ENCODE peak calls at places on chromosomes 16 and 17, in nine cellular contexts. One of them, this sample, is unnamed.

GRCh38 chr17:79201536-79202227 is 127.1 kb downstream of the ENGASE start:
- DNase-seq in HT1080: peak
- DNase-seq in stimulated activated CD4-positive, alpha-beta T cell treated with anti-CD3 and anti-CD28 coated beads, TNF-alpha, amount 100 ng/mL, for 1 hour: no peak
- DNase-seq in T-helper 2 cell: no peak
- DNase-seq in GF-D8: no peak
- DNase-seq in mucosa of gallbladder: no peak
- DNase-seq in GM23248: peak
- DNase-seq in left cardiac atrium: no peak
- DNase-seq in activated T-cell treated with anti-CD3 and anti-CD28 coated beads, Interleukin-2, amount 50 U/mL, for 4 hours: no peak
- DNase-seq in this sample: no peak

GRCh38 chr17:13638855-13639458 is 37.2 kb upstream of the HS3ST3A1 start:
- DNase-seq in HT1080: no peak
- DNase-seq in stimulated activated CD4-positive, alpha-beta T cell treated with anti-CD3 and anti-CD28 coated beads, TNF-alpha, amount 100 ng/mL, for 1 hour: no peak
- DNase-seq in T-helper 2 cell: no peak
- DNase-seq in GF-D8: no peak
- DNase-seq in mucosa of gallbladder: no peak
- DNase-seq in GM23248: peak
- DNase-seq in left cardiac atrium: no peak
- DNase-seq in activated T-cell treated with anti-CD3 and anti-CD28 coated beads, Interleukin-2, amount 50 U/mL, for 4 hours: no peak
- DNase-seq in this sample: no peak

GRCh38 chr17:74012465-74012864 is 191.0 kb upstream of the RPL38 start:
- DNase-seq in HT1080: no peak
- DNase-seq in stimulated activated CD4-positive, alpha-beta T cell treated with anti-CD3 and anti-CD28 coated beads, TNF-alpha, amount 100 ng/mL, for 1 hour: peak
- DNase-seq in T-helper 2 cell: no peak
- DNase-seq in GF-D8: no peak
- DNase-seq in mucosa of gallbladder: no peak
- DNase-seq in GM23248: no peak
- DNase-seq in left cardiac atrium: no peak
- DNase-seq in activated T-cell treated with anti-CD3 and anti-CD28 coated beads, Interleukin-2, amount 50 U/mL, for 4 hours: no peak
- DNase-seq in this sample: peak

GRCh38 chr17:71023631-71024030 is 854.3 kb downstream of the KCNJ2 start:
- DNase-seq in HT1080: no peak
- DNase-seq in stimulated activated CD4-positive, alpha-beta T cell treated with anti-CD3 and anti-CD28 coated beads, TNF-alpha, amount 100 ng/mL, for 1 hour: no peak
- DNase-seq in T-helper 2 cell: no peak
- DNase-seq in GF-D8: no peak
- DNase-seq in mucosa of gallbladder: no peak
- DNase-seq in GM23248: no peak
- DNase-seq in left cardiac atrium: no peak
- DNase-seq in activated T-cell treated with anti-CD3 and anti-CD28 coated beads, Interleukin-2, amount 50 U/mL, for 4 hours: no peak
- DNase-seq in this sample: no peak

GRCh38 chr16:31184888-31185287 is 4.9 kb downstream of the FUS start:
- DNase-seq in HT1080: no peak
- DNase-seq in stimulated activated CD4-positive, alpha-beta T cell treated with anti-CD3 and anti-CD28 coated beads, TNF-alpha, amount 100 ng/mL, for 1 hour: no peak
- DNase-seq in T-helper 2 cell: no peak
- DNase-seq in GF-D8: no peak
- DNase-seq in mucosa of gallbladder: no peak
- DNase-seq in GM23248: no peak
- DNase-seq in left cardiac atrium: no peak
- DNase-seq in activated T-cell treated with anti-CD3 and anti-CD28 coated beads, Interleukin-2, amount 50 U/mL, for 4 hours: no peak
- DNase-seq in this sample: no peak

GRCh38 chr16:554640-555413 is 5.4 kb upstream of the PRR35 start:
- DNase-seq in HT1080: no peak
- DNase-seq in stimulated activated CD4-positive, alpha-beta T cell treated with anti-CD3 and anti-CD28 coated beads, TNF-alpha, amount 100 ng/mL, for 1 hour: no peak
- DNase-seq in T-helper 2 cell: no peak
- DNase-seq in GF-D8: no peak
- DNase-seq in mucosa of gallbladder: no peak
- DNase-seq in GM23248: peak
- DNase-seq in left cardiac atrium: no peak
- DNase-seq in activated T-cell treated with anti-CD3 and anti-CD28 coated beads, Interleukin-2, amount 50 U/mL, for 4 hours: no peak
- DNase-seq in this sample: no peak

GRCh38 chr17:46013502-46014165 is 14.6 kb downstream of the STH start:
- DNase-seq in HT1080: no peak
- DNase-seq in stimulated activated CD4-positive, alpha-beta T cell treated with anti-CD3 and anti-CD28 coated beads, TNF-alpha, amount 100 ng/mL, for 1 hour: no peak
- DNase-seq in T-helper 2 cell: no peak
- DNase-seq in GF-D8: no peak
- DNase-seq in mucosa of gallbladder: no peak
- DNase-seq in GM23248: peak
- DNase-seq in left cardiac atrium: no peak
- DNase-seq in activated T-cell treated with anti-CD3 and anti-CD28 coated beads, Interleukin-2, amount 50 U/mL, for 4 hours: no peak
- DNase-seq in this sample: no peak

GRCh38 chr17:17071531-17072360 is 29.5 kb downstream of the MPRIP start:
- DNase-seq in HT1080: no peak
- DNase-seq in stimulated activated CD4-positive, alpha-beta T cell treated with anti-CD3 and anti-CD28 coated beads, TNF-alpha, amount 100 ng/mL, for 1 hour: no peak
- DNase-seq in T-helper 2 cell: no peak
- DNase-seq in GF-D8: no peak
- DNase-seq in mucosa of gallbladder: no peak
- DNase-seq in GM23248: no peak
- DNase-seq in left cardiac atrium: peak
- DNase-seq in activated T-cell treated with anti-CD3 and anti-CD28 coated beads, Interleukin-2, amount 50 U/mL, for 4 hours: no peak
- DNase-seq in this sample: no peak

GRCh38 chr16:86732621-86733297 is 154.4 kb downstream of the FOXL1 start:
- DNase-seq in HT1080: no peak
- DNase-seq in stimulated activated CD4-positive, alpha-beta T cell treated with anti-CD3 and anti-CD28 coated beads, TNF-alpha, amount 100 ng/mL, for 1 hour: no peak
- DNase-seq in T-helper 2 cell: no peak
- DNase-seq in GF-D8: no peak
- DNase-seq in mucosa of gallbladder: no peak
- DNase-seq in GM23248: peak
- DNase-seq in left cardiac atrium: no peak
- DNase-seq in activated T-cell treated with anti-CD3 and anti-CD28 coated beads, Interleukin-2, amount 50 U/mL, for 4 hours: no peak
- DNase-seq in this sample: no peak

GRCh38 chr17:78396436-78397335 is 18.2 kb downstream of the PGS1 start:
- DNase-seq in HT1080: no peak
- DNase-seq in stimulated activated CD4-positive, alpha-beta T cell treated with anti-CD3 and anti-CD28 coated beads, TNF-alpha, amount 100 ng/mL, for 1 hour: no peak
- DNase-seq in T-helper 2 cell: no peak
- DNase-seq in GF-D8: no peak
- DNase-seq in mucosa of gallbladder: no peak
- DNase-seq in GM23248: no peak
- DNase-seq in left cardiac atrium: peak
- DNase-seq in activated T-cell treated with anti-CD3 and anti-CD28 coated beads, Interleukin-2, amount 50 U/mL, for 4 hours: no peak
- DNase-seq in this sample: no peak

GRCh38 chr17:39612291-39612894 is 4.7 kb upstream of the NEUROD2 start:
- DNase-seq in HT1080: no peak
- DNase-seq in stimulated activated CD4-positive, alpha-beta T cell treated with anti-CD3 and anti-CD28 coated beads, TNF-alpha, amount 100 ng/mL, for 1 hour: no peak
- DNase-seq in T-helper 2 cell: no peak
- DNase-seq in GF-D8: no peak
- DNase-seq in mucosa of gallbladder: no peak
- DNase-seq in GM23248: no peak
- DNase-seq in left cardiac atrium: no peak
- DNase-seq in activated T-cell treated with anti-CD3 and anti-CD28 coated beads, Interleukin-2, amount 50 U/mL, for 4 hours: no peak
- DNase-seq in this sample: no peak

GRCh38 chr17:7886227-7887037 is 2.2 kb upstream of the CHD3 start:
- DNase-seq in HT1080: peak
- DNase-seq in stimulated activated CD4-positive, alpha-beta T cell treated with anti-CD3 and anti-CD28 coated beads, TNF-alpha, amount 100 ng/mL, for 1 hour: peak
- DNase-seq in T-helper 2 cell: peak
- DNase-seq in GF-D8: no peak
- DNase-seq in mucosa of gallbladder: no peak
- DNase-seq in GM23248: peak
- DNase-seq in left cardiac atrium: no peak
- DNase-seq in activated T-cell treated with anti-CD3 and anti-CD28 coated beads, Interleukin-2, amount 50 U/mL, for 4 hours: peak
- DNase-seq in this sample: peak

GRCh38 chr17:48579738-48580543 is 1.8 kb upstream of the HOXB4 start:
- DNase-seq in HT1080: no peak
- DNase-seq in stimulated activated CD4-positive, alpha-beta T cell treated with anti-CD3 and anti-CD28 coated beads, TNF-alpha, amount 100 ng/mL, for 1 hour: no peak
- DNase-seq in T-helper 2 cell: no peak
- DNase-seq in GF-D8: no peak
- DNase-seq in mucosa of gallbladder: no peak
- DNase-seq in GM23248: no peak
- DNase-seq in left cardiac atrium: no peak
- DNase-seq in activated T-cell treated with anti-CD3 and anti-CD28 coated beads, Interleukin-2, amount 50 U/mL, for 4 hours: no peak
- DNase-seq in this sample: no peak

GRCh38 chr16:4846503-4846900 is 586 bp downstream of the GLYR1 start:
- DNase-seq in HT1080: peak
- DNase-seq in stimulated activated CD4-positive, alpha-beta T cell treated with anti-CD3 and anti-CD28 coated beads, TNF-alpha, amount 100 ng/mL, for 1 hour: no peak
- DNase-seq in T-helper 2 cell: no peak
- DNase-seq in GF-D8: no peak
- DNase-seq in mucosa of gallbladder: peak
- DNase-seq in GM23248: peak
- DNase-seq in left cardiac atrium: peak
- DNase-seq in activated T-cell treated with anti-CD3 and anti-CD28 coated beads, Interleukin-2, amount 50 U/mL, for 4 hours: no peak
- DNase-seq in this sample: no peak

GRCh38 chr16:67163164-67163902 is 1.2 kb upstream of the HSF4 start:
- DNase-seq in HT1080: no peak
- DNase-seq in stimulated activated CD4-positive, alpha-beta T cell treated with anti-CD3 and anti-CD28 coated beads, TNF-alpha, amount 100 ng/mL, for 1 hour: no peak
- DNase-seq in T-helper 2 cell: no peak
- DNase-seq in GF-D8: no peak
- DNase-seq in mucosa of gallbladder: no peak
- DNase-seq in GM23248: no peak
- DNase-seq in left cardiac atrium: peak
- DNase-seq in activated T-cell treated with anti-CD3 and anti-CD28 coated beads, Interleukin-2, amount 50 U/mL, for 4 hours: no peak
- DNase-seq in this sample: peak

GRCh38 chr17:49766918-49767530 is 3.1 kb upstream of the FAM117A start:
- DNase-seq in HT1080: no peak
- DNase-seq in stimulated activated CD4-positive, alpha-beta T cell treated with anti-CD3 and anti-CD28 coated beads, TNF-alpha, amount 100 ng/mL, for 1 hour: no peak
- DNase-seq in T-helper 2 cell: no peak
- DNase-seq in GF-D8: no peak
- DNase-seq in mucosa of gallbladder: no peak
- DNase-seq in GM23248: no peak
- DNase-seq in left cardiac atrium: no peak
- DNase-seq in activated T-cell treated with anti-CD3 and anti-CD28 coated beads, Interleukin-2, amount 50 U/mL, for 4 hours: no peak
- DNase-seq in this sample: no peak

GRCh38 chr17:77100009-77100408 is 40.8 kb upstream of the SEC14L1 start:
- DNase-seq in HT1080: no peak
- DNase-seq in stimulated activated CD4-positive, alpha-beta T cell treated with anti-CD3 and anti-CD28 coated beads, TNF-alpha, amount 100 ng/mL, for 1 hour: no peak
- DNase-seq in T-helper 2 cell: no peak
- DNase-seq in GF-D8: no peak
- DNase-seq in mucosa of gallbladder: peak
- DNase-seq in GM23248: no peak
- DNase-seq in left cardiac atrium: peak
- DNase-seq in activated T-cell treated with anti-CD3 and anti-CD28 coated beads, Interleukin-2, amount 50 U/mL, for 4 hours: no peak
- DNase-seq in this sample: no peak

GRCh38 chr17:77560841-77561240 is 397.7 kb upstream of the TNRC6C start:
- DNase-seq in HT1080: no peak
- DNase-seq in stimulated activated CD4-positive, alpha-beta T cell treated with anti-CD3 and anti-CD28 coated beads, TNF-alpha, amount 100 ng/mL, for 1 hour: no peak
- DNase-seq in T-helper 2 cell: no peak
- DNase-seq in GF-D8: no peak
- DNase-seq in mucosa of gallbladder: no peak
- DNase-seq in GM23248: no peak
- DNase-seq in left cardiac atrium: no peak
- DNase-seq in activated T-cell treated with anti-CD3 and anti-CD28 coated beads, Interleukin-2, amount 50 U/mL, for 4 hours: no peak
- DNase-seq in this sample: no peak

GRCh38 chr16:17930280-17930679 is 406.3 kb downstream of the NPIPA8 start:
- DNase-seq in HT1080: no peak
- DNase-seq in stimulated activated CD4-positive, alpha-beta T cell treated with anti-CD3 and anti-CD28 coated beads, TNF-alpha, amount 100 ng/mL, for 1 hour: no peak
- DNase-seq in T-helper 2 cell: no peak
- DNase-seq in GF-D8: no peak
- DNase-seq in mucosa of gallbladder: no peak
- DNase-seq in GM23248: no peak
- DNase-seq in left cardiac atrium: no peak
- DNase-seq in activated T-cell treated with anti-CD3 and anti-CD28 coated beads, Interleukin-2, amount 50 U/mL, for 4 hours: no peak
- DNase-seq in this sample: no peak

GRCh38 chr17:42525221-42525620 is 10.8 kb upstream of the NAGLU start:
- DNase-seq in HT1080: peak
- DNase-seq in stimulated activated CD4-positive, alpha-beta T cell treated with anti-CD3 and anti-CD28 coated beads, TNF-alpha, amount 100 ng/mL, for 1 hour: no peak
- DNase-seq in T-helper 2 cell: no peak
- DNase-seq in GF-D8: no peak
- DNase-seq in mucosa of gallbladder: no peak
- DNase-seq in GM23248: peak
- DNase-seq in left cardiac atrium: no peak
- DNase-seq in activated T-cell treated with anti-CD3 and anti-CD28 coated beads, Interleukin-2, amount 50 U/mL, for 4 hours: no peak
- DNase-seq in this sample: no peak

GRCh38 chr17:42288985-42289862 is 926 bp downstream of the STAT5A start:
- DNase-seq in HT1080: no peak
- DNase-seq in stimulated activated CD4-positive, alpha-beta T cell treated with anti-CD3 and anti-CD28 coated beads, TNF-alpha, amount 100 ng/mL, for 1 hour: no peak
- DNase-seq in T-helper 2 cell: no peak
- DNase-seq in GF-D8: peak
- DNase-seq in mucosa of gallbladder: no peak
- DNase-seq in GM23248: no peak
- DNase-seq in left cardiac atrium: peak
- DNase-seq in activated T-cell treated with anti-CD3 and anti-CD28 coated beads, Interleukin-2, amount 50 U/mL, for 4 hours: peak
- DNase-seq in this sample: peak

GRCh38 chr17:74192950-74193781 is 10.3 kb upstream of the RPL38 start:
- DNase-seq in HT1080: peak
- DNase-seq in stimulated activated CD4-positive, alpha-beta T cell treated with anti-CD3 and anti-CD28 coated beads, TNF-alpha, amount 100 ng/mL, for 1 hour: no peak
- DNase-seq in T-helper 2 cell: no peak
- DNase-seq in GF-D8: no peak
- DNase-seq in mucosa of gallbladder: peak
- DNase-seq in GM23248: no peak
- DNase-seq in left cardiac atrium: peak
- DNase-seq in activated T-cell treated with anti-CD3 and anti-CD28 coated beads, Interleukin-2, amount 50 U/mL, for 4 hours: no peak
- DNase-seq in this sample: no peak

GRCh38 chr17:61684818-61685217 is 93.8 kb upstream of the NACA2 start:
- DNase-seq in HT1080: no peak
- DNase-seq in stimulated activated CD4-positive, alpha-beta T cell treated with anti-CD3 and anti-CD28 coated beads, TNF-alpha, amount 100 ng/mL, for 1 hour: no peak
- DNase-seq in T-helper 2 cell: no peak
- DNase-seq in GF-D8: no peak
- DNase-seq in mucosa of gallbladder: no peak
- DNase-seq in GM23248: no peak
- DNase-seq in left cardiac atrium: no peak
- DNase-seq in activated T-cell treated with anti-CD3 and anti-CD28 coated beads, Interleukin-2, amount 50 U/mL, for 4 hours: no peak
- DNase-seq in this sample: no peak

GRCh38 chr17:17819561-17819995 is 17.2 kb downstream of the SREBF1 start:
- DNase-seq in HT1080: peak
- DNase-seq in stimulated activated CD4-positive, alpha-beta T cell treated with anti-CD3 and anti-CD28 coated beads, TNF-alpha, amount 100 ng/mL, for 1 hour: peak
- DNase-seq in T-helper 2 cell: no peak
- DNase-seq in GF-D8: no peak
- DNase-seq in mucosa of gallbladder: peak
- DNase-seq in GM23248: peak
- DNase-seq in left cardiac atrium: peak
- DNase-seq in activated T-cell treated with anti-CD3 and anti-CD28 coated beads, Interleukin-2, amount 50 U/mL, for 4 hours: peak
- DNase-seq in this sample: peak

GRCh38 chr16:66880288-66881013 is at the start of gene PDP2:
- DNase-seq in HT1080: peak
- DNase-seq in stimulated activated CD4-positive, alpha-beta T cell treated with anti-CD3 and anti-CD28 coated beads, TNF-alpha, amount 100 ng/mL, for 1 hour: peak
- DNase-seq in T-helper 2 cell: peak
- DNase-seq in GF-D8: peak
- DNase-seq in mucosa of gallbladder: peak
- DNase-seq in GM23248: peak
- DNase-seq in left cardiac atrium: peak
- DNase-seq in activated T-cell treated with anti-CD3 and anti-CD28 coated beads, Interleukin-2, amount 50 U/mL, for 4 hours: peak
- DNase-seq in this sample: peak

GRCh38 chr16:58345574-58346354 is 46.5 kb upstream of the GINS3 start:
- DNase-seq in HT1080: no peak
- DNase-seq in stimulated activated CD4-positive, alpha-beta T cell treated with anti-CD3 and anti-CD28 coated beads, TNF-alpha, amount 100 ng/mL, for 1 hour: no peak
- DNase-seq in T-helper 2 cell: no peak
- DNase-seq in GF-D8: no peak
- DNase-seq in mucosa of gallbladder: no peak
- DNase-seq in GM23248: peak
- DNase-seq in left cardiac atrium: no peak
- DNase-seq in activated T-cell treated with anti-CD3 and anti-CD28 coated beads, Interleukin-2, amount 50 U/mL, for 4 hours: no peak
- DNase-seq in this sample: no peak

GRCh38 chr16:24844101-24845030 is 1.4 kb upstream of the SLC5A11 start:
- DNase-seq in HT1080: peak
- DNase-seq in stimulated activated CD4-positive, alpha-beta T cell treated with anti-CD3 and anti-CD28 coated beads, TNF-alpha, amount 100 ng/mL, for 1 hour: no peak
- DNase-seq in T-helper 2 cell: no peak
- DNase-seq in GF-D8: no peak
- DNase-seq in mucosa of gallbladder: peak
- DNase-seq in GM23248: no peak
- DNase-seq in left cardiac atrium: no peak
- DNase-seq in activated T-cell treated with anti-CD3 and anti-CD28 coated beads, Interleukin-2, amount 50 U/mL, for 4 hours: no peak
- DNase-seq in this sample: no peak

GRCh38 chr17:65530158-65530984 is 31.1 kb downstream of the AXIN2 start:
- DNase-seq in HT1080: no peak
- DNase-seq in stimulated activated CD4-positive, alpha-beta T cell treated with anti-CD3 and anti-CD28 coated beads, TNF-alpha, amount 100 ng/mL, for 1 hour: no peak
- DNase-seq in T-helper 2 cell: no peak
- DNase-seq in GF-D8: no peak
- DNase-seq in mucosa of gallbladder: no peak
- DNase-seq in GM23248: no peak
- DNase-seq in left cardiac atrium: no peak
- DNase-seq in activated T-cell treated with anti-CD3 and anti-CD28 coated beads, Interleukin-2, amount 50 U/mL, for 4 hours: no peak
- DNase-seq in this sample: no peak

GRCh38 chr17:35540589-35541404 is 3.3 kb upstream of the SLFN12L start:
- DNase-seq in HT1080: peak
- DNase-seq in stimulated activated CD4-positive, alpha-beta T cell treated with anti-CD3 and anti-CD28 coated beads, TNF-alpha, amount 100 ng/mL, for 1 hour: no peak
- DNase-seq in T-helper 2 cell: no peak
- DNase-seq in GF-D8: peak
- DNase-seq in mucosa of gallbladder: peak
- DNase-seq in GM23248: peak
- DNase-seq in left cardiac atrium: peak
- DNase-seq in activated T-cell treated with anti-CD3 and anti-CD28 coated beads, Interleukin-2, amount 50 U/mL, for 4 hours: peak
- DNase-seq in this sample: no peak

GRCh38 chr17:73934696-73935095 is 268.8 kb upstream of the RPL38 start:
- DNase-seq in HT1080: no peak
- DNase-seq in stimulated activated CD4-positive, alpha-beta T cell treated with anti-CD3 and anti-CD28 coated beads, TNF-alpha, amount 100 ng/mL, for 1 hour: no peak
- DNase-seq in T-helper 2 cell: no peak
- DNase-seq in GF-D8: no peak
- DNase-seq in mucosa of gallbladder: no peak
- DNase-seq in GM23248: no peak
- DNase-seq in left cardiac atrium: no peak
- DNase-seq in activated T-cell treated with anti-CD3 and anti-CD28 coated beads, Interleukin-2, amount 50 U/mL, for 4 hours: no peak
- DNase-seq in this sample: no peak

GRCh38 chr17:48541574-48542113 is 3.3 kb downstream of the HOXB2 start:
- DNase-seq in HT1080: peak
- DNase-seq in stimulated activated CD4-positive, alpha-beta T cell treated with anti-CD3 and anti-CD28 coated beads, TNF-alpha, amount 100 ng/mL, for 1 hour: no peak
- DNase-seq in T-helper 2 cell: no peak
- DNase-seq in GF-D8: no peak
- DNase-seq in mucosa of gallbladder: peak
- DNase-seq in GM23248: peak
- DNase-seq in left cardiac atrium: peak
- DNase-seq in activated T-cell treated with anti-CD3 and anti-CD28 coated beads, Interleukin-2, amount 50 U/mL, for 4 hours: peak
- DNase-seq in this sample: no peak

This sample was measured in T-helper 1 cell.